ENCODE peak calls at places on chromosomes 4 and X, in eight cellular contexts. W is NCI-H774; V is C1 segment of cervical spinal cord; G is Calu3; A is foreskin fibroblast; K is mammary epithelial cell; H is activated CD8-positive, alpha-beta memory T cell treated with anti-CD3 and anti-CD28 coated beads for 48 hours; L is activated CD4-positive, alpha-beta T cell treated with anti-CD3 and anti-CD28 coated beads, Interleukin-2, amount 10 ng/mL, durations not matched to agents 7 days and 5 days. R is an unnamed sample.

GRCh38 chr4:165991325-165992180 is 118.5 kb downstream of the TLL1 start:
- DNase-seq in W (no peak), V (no peak), G (no peak), A (no peak), K (no peak), H (no peak), L (no peak), R (no peak)

GRCh38 chr4:16670726-16671125 is 227.7 kb downstream of the LDB2 start:
- DNase-seq in W (no peak), V (no peak), G (no peak), A (no peak), K (no peak), H (no peak), L (no peak), R (no peak)

GRCh38 chrX:40947276-40947675 is 138.0 kb upstream of the USP9X start:
- DNase-seq in W (no peak), V (no peak), G (no peak), A (peak; percentile 41), K (no peak), H (no peak), L (no peak), R (no peak)

GRCh38 chr4:77501851-77502250 is 103.8 kb upstream of the CXCL13 start:
- DNase-seq in W (no peak), V (no peak), G (no peak), A (no peak), K (no peak), H (no peak), L (no peak), R (no peak)

GRCh38 chrX:1610166-1610565 is 4.7 kb upstream of the ASMT start:
- DNase-seq in W (no peak), V (no peak), G (no peak), A (no peak), K (no peak), H (no peak), L (no peak), R (no peak)

GRCh38 chr4:4919926-4920325 is 60.5 kb downstream of the MSX1 start:
- DNase-seq in W (no peak), V (no peak), G (no peak), A (peak; percentile 30), K (no peak), H (no peak), L (no peak), R (no peak)

GRCh38 chrX:13180807-13181206 is 136.4 kb upstream of the FAM9C start:
- DNase-seq in W (no peak), V (no peak), G (no peak), A (peak; percentile 71), K (peak; percentile 89), H (no peak), L (no peak), R (no peak)

GRCh38 chr4:77697860-77698599 is 92.4 kb downstream of the CXCL13 start:
- DNase-seq in W (peak; percentile 18), V (no peak), G (peak; percentile 57), A (peak; percentile 66), K (peak; percentile 64), H (no peak), L (no peak), R (no peak)